ENCODE peak calls at places on chromosomes 3 and 15, in nine cellular contexts. One of them, this sample, is unnamed. For H3K4me1, the result is how much of the 10 kb centered on the place peaks cover.

GRCh38 chr15:89377842-89378698 is 43.4 kb upstream of the POLG start:
- DNase-seq in osteoblast: no peak
- DNase-seq in foreskin keratinocyte: peak
- DNase-seq in Caco-2: no peak
- DNase-seq in A549: no peak
- DNase-seq in kidney: peak
- DNase-seq in testis: peak
- DNase-seq in adrenal gland: no peak
- DNase-seq in stomach: no peak
- DNase-seq in this sample: no peak

GRCh38 chr3:50100956-50101845 is 12.5 kb downstream of the RBM5 start:
- DNase-seq in kidney: no peak
- DNase-seq in adrenal gland: no peak
- DNase-seq in stomach: no peak
- DNase-seq in foreskin keratinocyte: no peak
- DNase-seq in A549: no peak
- DNase-seq in Caco-2: peak
- DNase-seq in osteoblast: no peak
- DNase-seq in testis: no peak
- DNase-seq in this sample: no peak

GRCh38 chr3:120497318-120497717 is 46.5 kb upstream of the FSTL1 start:
- DNase-seq in osteoblast: peak
- DNase-seq in foreskin keratinocyte: peak
- DNase-seq in A549: no peak
- DNase-seq in adrenal gland: no peak
- DNase-seq in Caco-2: no peak
- DNase-seq in stomach: no peak
- DNase-seq in kidney: no peak
- DNase-seq in testis: no peak
- DNase-seq in this sample: no peak

GRCh38 chr3:16452265-16452664 is 61.2 kb downstream of the RFTN1 start:
- DNase-seq in Caco-2: no peak
- DNase-seq in foreskin keratinocyte: no peak
- DNase-seq in stomach: no peak
- DNase-seq in A549: no peak
- DNase-seq in adrenal gland: no peak
- DNase-seq in testis: no peak
- DNase-seq in osteoblast: no peak
- DNase-seq in kidney: no peak
- DNase-seq in this sample: no peak

GRCh38 chr15:101396484-101397261 is 92.8 kb downstream of the PCSK6 start:
- DNase-seq in kidney: no peak
- DNase-seq in osteoblast: no peak
- DNase-seq in Caco-2: no peak
- DNase-seq in foreskin keratinocyte: no peak
- DNase-seq in A549: no peak
- DNase-seq in adrenal gland: no peak
- DNase-seq in testis: no peak
- DNase-seq in stomach: peak
- DNase-seq in this sample: peak

GRCh38 chr15:72778796-72779195 is 4.8 kb downstream of the ADPGK start:
- DNase-seq in kidney: no peak
- DNase-seq in adrenal gland: no peak
- DNase-seq in osteoblast: no peak
- DNase-seq in A549: no peak
- DNase-seq in stomach: no peak
- DNase-seq in testis: no peak
- DNase-seq in foreskin keratinocyte: no peak
- DNase-seq in Caco-2: no peak
- DNase-seq in this sample: no peak

GRCh38 chr15:51600114-51600513 is 22.5 kb downstream of the DMXL2 start:
- DNase-seq in osteoblast: peak
- DNase-seq in kidney: no peak
- DNase-seq in adrenal gland: no peak
- DNase-seq in foreskin keratinocyte: peak
- DNase-seq in testis: no peak
- DNase-seq in stomach: no peak
- DNase-seq in Caco-2: no peak
- DNase-seq in A549: no peak
- DNase-seq in this sample: no peak

GRCh38 chr15:77481670-77482069 is 61.0 kb downstream of the HMG20A start:
- DNase-seq in Caco-2: no peak
- DNase-seq in foreskin keratinocyte: no peak
- DNase-seq in adrenal gland: no peak
- DNase-seq in kidney: no peak
- DNase-seq in stomach: no peak
- DNase-seq in A549: no peak
- DNase-seq in osteoblast: no peak
- DNase-seq in testis: no peak
- DNase-seq in this sample: no peak

GRCh38 chr3:125240496-125240895 is 27.9 kb upstream of the SLC12A8 start:
- DNase-seq in kidney: no peak
- DNase-seq in A549: no peak
- DNase-seq in adrenal gland: peak
- DNase-seq in foreskin keratinocyte: no peak
- DNase-seq in osteoblast: no peak
- DNase-seq in Caco-2: peak
- DNase-seq in testis: no peak
- DNase-seq in stomach: no peak
- DNase-seq in this sample: no peak

GRCh38 chr3:12579456-12579855 is 22.6 kb downstream of the MKRN2 start:
- DNase-seq in adrenal gland: no peak
- DNase-seq in A549: no peak
- DNase-seq in testis: no peak
- DNase-seq in foreskin keratinocyte: no peak
- DNase-seq in kidney: no peak
- DNase-seq in osteoblast: no peak
- DNase-seq in Caco-2: no peak
- DNase-seq in stomach: no peak
- DNase-seq in this sample: no peak

GRCh38 chr3:12582730-12583129 is 25.8 kb downstream of the MKRN2 start:
- DNase-seq in foreskin keratinocyte: no peak
- DNase-seq in osteoblast: no peak
- DNase-seq in stomach: no peak
- DNase-seq in adrenal gland: no peak
- DNase-seq in A549: no peak
- DNase-seq in testis: no peak
- DNase-seq in kidney: no peak
- DNase-seq in Caco-2: no peak
- DNase-seq in this sample: no peak

GRCh38 chr3:12579919-12580318 is 23.0 kb downstream of the MKRN2 start:
- DNase-seq in kidney: no peak
- DNase-seq in stomach: no peak
- DNase-seq in testis: no peak
- DNase-seq in osteoblast: no peak
- DNase-seq in Caco-2: no peak
- DNase-seq in A549: no peak
- DNase-seq in foreskin keratinocyte: no peak
- DNase-seq in adrenal gland: peak
- DNase-seq in this sample: peak

GRCh38 chr3:12577379-12577778 is 20.5 kb downstream of the MKRN2 start:
- DNase-seq in foreskin keratinocyte: no peak
- DNase-seq in stomach: no peak
- DNase-seq in testis: no peak
- DNase-seq in Caco-2: no peak
- DNase-seq in osteoblast: no peak
- DNase-seq in adrenal gland: no peak
- DNase-seq in kidney: no peak
- DNase-seq in A549: no peak
- DNase-seq in this sample: no peak

DNA sequence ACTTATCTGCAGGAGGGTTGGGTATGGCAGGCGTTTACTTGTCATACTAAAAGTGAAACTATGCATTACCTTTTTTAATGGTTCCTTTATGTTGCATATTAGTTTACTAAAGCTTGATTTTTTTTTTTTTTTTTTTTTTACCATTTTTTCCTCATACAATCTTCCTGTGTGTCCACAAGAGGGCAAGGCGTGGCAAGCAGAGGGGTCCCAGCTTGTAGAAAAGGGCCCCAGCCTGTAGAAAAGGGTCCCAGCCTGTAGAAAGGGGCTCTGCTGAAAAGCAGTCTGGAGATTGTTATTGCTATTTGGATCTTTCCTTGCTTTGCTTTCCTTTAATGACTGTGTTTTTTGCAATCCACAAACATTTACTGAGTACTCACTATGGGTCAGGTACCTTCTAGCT is 21.9 kb downstream of the MKRN2 start:
- DNase-seq in Caco-2: no peak
- DNase-seq in kidney: no peak
- DNase-seq in foreskin keratinocyte: no peak
- DNase-seq in adrenal gland: no peak
- DNase-seq in stomach: no peak
- DNase-seq in osteoblast: no peak
- DNase-seq in testis: no peak
- DNase-seq in A549: no peak
- DNase-seq in this sample: no peak
- TF ChIP-seq CTCF in Caco-2: peak
- TF ChIP-seq CTCF in kidney: no peak
- TF ChIP-seq CTCF in foreskin keratinocyte: peak
- TF ChIP-seq CTCF in adrenal gland: no peak
- TF ChIP-seq CTCF in stomach: no peak
- TF ChIP-seq CTCF in osteoblast: peak
- TF ChIP-seq CTCF in testis: no peak
- TF ChIP-seq CTCF in A549: peak
- TF ChIP-seq CTCF in this sample: no peak

DNA sequence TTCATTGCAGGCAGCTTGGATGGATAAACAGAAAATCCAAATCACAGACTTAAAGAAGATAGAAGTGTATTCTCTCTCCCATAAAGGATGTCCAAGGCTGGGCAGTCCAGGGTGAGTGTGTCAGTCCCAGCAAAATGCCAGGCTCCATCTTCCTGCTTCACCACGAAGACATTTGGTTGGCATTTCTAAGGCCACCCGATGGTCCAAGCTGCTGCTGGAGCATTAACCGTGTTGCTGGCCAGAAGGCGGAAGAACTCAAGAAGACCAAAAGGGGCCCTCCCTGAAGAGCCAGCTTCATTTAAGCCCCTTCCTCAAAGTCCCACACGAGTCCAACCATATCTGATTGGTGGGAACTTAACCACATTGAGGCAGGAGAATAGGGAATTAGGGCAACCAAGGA is 3.0 kb upstream of the CYP11A1 start:
- DNase-seq in A549: no peak
- DNase-seq in osteoblast: no peak
- DNase-seq in kidney: no peak
- DNase-seq in adrenal gland: no peak
- DNase-seq in stomach: no peak
- DNase-seq in testis: no peak
- DNase-seq in foreskin keratinocyte: no peak
- DNase-seq in Caco-2: no peak
- DNase-seq in this sample: no peak
- H3K4me1 ChIP-seq in A549: under half
- H3K4me1 ChIP-seq in osteoblast: under half
- H3K4me1 ChIP-seq in kidney: under half
- H3K4me1 ChIP-seq in adrenal gland: under half
- H3K4me1 ChIP-seq in stomach: under half
- H3K4me1 ChIP-seq in testis: under half
- H3K4me1 ChIP-seq in foreskin keratinocyte: under half
- H3K4me1 ChIP-seq in Caco-2: under half
- H3K4me1 ChIP-seq in this sample: under half

DNA sequence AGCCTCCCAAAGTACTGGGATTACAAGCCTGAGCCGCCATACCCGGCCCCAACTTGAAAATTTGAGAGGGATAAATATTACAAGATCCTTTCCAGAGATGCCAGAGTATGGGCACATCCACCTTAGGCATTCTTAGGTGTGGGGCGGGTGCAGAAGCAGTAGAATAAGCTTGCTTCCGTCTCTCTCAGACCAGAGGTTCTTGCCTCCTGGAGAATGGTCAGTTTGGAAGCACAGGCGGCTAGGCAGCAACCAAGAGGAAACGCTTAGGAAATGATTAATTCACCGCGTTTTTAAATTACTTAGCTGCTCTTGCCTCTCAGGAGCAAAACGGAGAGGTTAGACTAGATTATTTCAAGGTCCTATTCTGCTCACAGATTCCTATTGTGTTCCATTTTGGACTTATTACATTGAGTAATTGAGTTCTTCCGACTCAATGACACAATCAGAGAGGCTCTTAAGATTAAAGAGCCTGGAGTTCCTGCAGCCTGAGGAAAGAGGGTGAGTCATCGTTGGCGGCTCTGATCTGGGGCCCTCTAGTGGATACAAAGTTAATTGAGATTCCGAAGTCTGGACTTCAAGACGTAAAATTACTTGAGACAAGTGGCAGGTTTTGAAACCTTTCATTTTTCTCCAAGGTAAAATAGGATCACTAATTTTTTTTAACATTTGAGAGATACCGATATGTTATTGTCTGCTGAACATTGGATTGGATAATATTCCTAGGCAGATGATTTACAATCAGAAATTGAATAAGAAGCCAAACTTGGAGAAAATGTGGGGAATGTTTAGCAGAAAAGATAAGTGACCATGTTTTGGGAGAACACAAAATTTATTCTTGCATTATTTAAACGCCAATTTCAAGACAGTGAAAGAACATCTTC is 5.8 kb upstream of the TOPAZ1 start:
- DNase-seq in testis: peak
- DNase-seq in stomach: peak
- DNase-seq in foreskin keratinocyte: peak
- DNase-seq in osteoblast: peak
- DNase-seq in Caco-2: peak
- DNase-seq in A549: peak
- DNase-seq in kidney: peak
- DNase-seq in adrenal gland: peak
- DNase-seq in this sample: peak
- TF ChIP-seq CTCF in testis: peak
- TF ChIP-seq CTCF in stomach: peak
- TF ChIP-seq CTCF in foreskin keratinocyte: peak
- TF ChIP-seq CTCF in osteoblast: peak
- TF ChIP-seq CTCF in Caco-2: peak
- TF ChIP-seq CTCF in A549: peak
- TF ChIP-seq CTCF in kidney: peak
- TF ChIP-seq CTCF in adrenal gland: peak
- TF ChIP-seq CTCF in this sample: peak

GRCh38 chr15:36941798-36942197 is 158.6 kb downstream of the MEIS2 start:
- DNase-seq in adrenal gland: no peak
- DNase-seq in stomach: no peak
- DNase-seq in osteoblast: no peak
- DNase-seq in foreskin keratinocyte: no peak
- DNase-seq in A549: no peak
- DNase-seq in kidney: no peak
- DNase-seq in testis: no peak
- DNase-seq in Caco-2: no peak
- DNase-seq in this sample: no peak

GRCh38 chr15:36938764-36939163 is 161.6 kb downstream of the MEIS2 start:
- DNase-seq in testis: no peak
- DNase-seq in Caco-2: no peak
- DNase-seq in osteoblast: no peak
- DNase-seq in A549: no peak
- DNase-seq in kidney: no peak
- DNase-seq in adrenal gland: no peak
- DNase-seq in stomach: no peak
- DNase-seq in foreskin keratinocyte: no peak
- DNase-seq in this sample: no peak

GRCh38 chr15:36942248-36942827 is 158.0 kb downstream of the MEIS2 start:
- DNase-seq in foreskin keratinocyte: no peak
- DNase-seq in adrenal gland: no peak
- DNase-seq in testis: no peak
- DNase-seq in osteoblast: no peak
- DNase-seq in Caco-2: no peak
- DNase-seq in kidney: no peak
- DNase-seq in A549: no peak
- DNase-seq in stomach: no peak
- DNase-seq in this sample: no peak

GRCh38 chr15:36940207-36940606 is 160.1 kb downstream of the MEIS2 start:
- DNase-seq in foreskin keratinocyte: no peak
- DNase-seq in Caco-2: no peak
- DNase-seq in testis: no peak
- DNase-seq in osteoblast: no peak
- DNase-seq in kidney: no peak
- DNase-seq in A549: no peak
- DNase-seq in adrenal gland: no peak
- DNase-seq in stomach: no peak
- DNase-seq in this sample: no peak

GRCh38 chr15:36940636-36941285 is 159.6 kb downstream of the MEIS2 start:
- DNase-seq in A549: no peak
- DNase-seq in foreskin keratinocyte: no peak
- DNase-seq in stomach: no peak
- DNase-seq in Caco-2: no peak
- DNase-seq in osteoblast: no peak
- DNase-seq in kidney: no peak
- DNase-seq in adrenal gland: no peak
- DNase-seq in testis: no peak
- DNase-seq in this sample: no peak
- H3K4me1 ChIP-seq in A549: under half
- H3K4me1 ChIP-seq in foreskin keratinocyte: under half
- H3K4me1 ChIP-seq in stomach: under half
- H3K4me1 ChIP-seq in Caco-2: half or more
- H3K4me1 ChIP-seq in osteoblast: under half
- H3K4me1 ChIP-seq in kidney: under half
- H3K4me1 ChIP-seq in adrenal gland: under half
- H3K4me1 ChIP-seq in testis: under half
- H3K4me1 ChIP-seq in this sample: under half

This sample was measured in body of pancreas.